ENCODE peak calls at places on chromosome 15, in seven cellular contexts. S, P, U, V, H, E and Q are unnamed samples.

GRCh38 chr15:92839696-92840095 is 60.4 kb upstream of the CHD2 start:
- DNase-seq in S (no peak), P (peak; percentile 50), U (peak; percentile 64), V (no peak), H (no peak), E (no peak), Q (no peak)

GRCh38 chr15:85149460-85150129 is 167.9 kb downstream of the PDE8A start:
- DNase-seq in S (no peak), P (no peak), U (no peak), V (no peak), H (no peak), E (no peak), Q (no peak)

GRCh38 chr15:91973481-91973880 is 120.0 kb downstream of the SLCO3A1 start:
- DNase-seq in S (no peak), P (no peak), U (no peak), V (peak; percentile 27), H (no peak), E (no peak), Q (no peak)

GRCh38 chr15:35603298-35603697 is 57.3 kb upstream of the DPH6 start:
- DNase-seq in S (peak; percentile 88), P (no peak), U (no peak), V (no peak), H (no peak), E (no peak), Q (no peak)

GRCh38 chr15:22863356-22863755 is 24.9 kb downstream of the NIPA2 start:
- DNase-seq in S (no peak), P (no peak), U (no peak), V (no peak), H (no peak), E (peak; percentile 79), Q (no peak)

GRCh38 chr15:37059051-37059450 is 41.3 kb downstream of the MEIS2 start:
- DNase-seq in S (peak; percentile 93), P (no peak), U (no peak), V (no peak), H (no peak), E (no peak), Q (no peak)

GRCh38 chr15:99385865-99386264 is 134.6 kb downstream of the LRRC28 start:
- DNase-seq in S (peak; percentile 52), P (peak; percentile 75), U (peak; percentile 86), V (no peak), H (no peak), E (peak; percentile 47), Q (peak; percentile 71)

GRCh38 chr15:43312378-43312777 is 18.0 kb downstream of the LCMT2 start:
- DNase-seq in S (no peak), P (no peak), U (no peak), V (no peak), H (no peak), E (no peak), Q (no peak)

GRCh38 chr15:45670061-45670460 is 35.2 kb downstream of the SQOR start:
- DNase-seq in S (no peak), P (no peak), U (no peak), V (no peak), H (no peak), E (no peak), Q (no peak)

GRCh38 chr15:72342385-72342784 is 22.4 kb upstream of the CELF6 start:
- DNase-seq in S (peak; percentile 27), P (peak; percentile 22), U (peak; percentile 59), V (peak; percentile 58), H (no peak), E (no peak), Q (no peak)

GRCh38 chr15:89809093-89809786 is 5.4 kb downstream of the ANPEP start:
- DNase-seq in S (peak; percentile 58), P (no peak), U (no peak), V (peak; percentile 11), H (no peak), E (no peak), Q (no peak)

GRCh38 chr15:62626903-62627302 is 415.6 kb upstream of the TPM1 start:
- DNase-seq in S (no peak), P (no peak), U (no peak), V (no peak), H (no peak), E (no peak), Q (no peak)

GRCh38 chr15:70094690-70095311 is 2.9 kb downstream of the TLE3 start:
- DNase-seq in S (no peak), P (no peak), U (no peak), V (peak; percentile 59), H (no peak), E (no peak), Q (no peak)

GRCh38 chr15:44289352-44289790 is 852 bp downstream of the GOLM2 start:
- DNase-seq in S (no peak), P (no peak), U (no peak), V (peak; percentile 11), H (peak; percentile 18), E (no peak), Q (no peak)

GRCh38 chr15:64429448-64429847 is 30.9 kb upstream of the ZNF609 start:
- DNase-seq in S (no peak), P (no peak), U (no peak), V (peak; percentile 44), H (no peak), E (no peak), Q (no peak)

GRCh38 chr15:32837935-32838334 is 120.1 kb downstream of the GREM1 start:
- DNase-seq in S (no peak), P (no peak), U (no peak), V (no peak), H (no peak), E (no peak), Q (no peak)

GRCh38 chr15:90665288-90666134 is 51.6 kb upstream of the BLM start:
- DNase-seq in S (peak; percentile 58), P (peak; percentile 64), U (peak; percentile 73), V (peak; percentile 90), H (peak; percentile 55), E (peak; percentile 66), Q (peak; percentile 68)

GRCh38 chr15:81256916-81257315 is 60.2 kb downstream of the IL16 start:
- DNase-seq in S (peak; percentile 73), P (no peak), U (no peak), V (peak; percentile 37), H (no peak), E (no peak), Q (no peak)

GRCh38 chr15:83210619-83211018 is 3.0 kb upstream of the HDGFL3 start:
- DNase-seq in S (no peak), P (no peak), U (no peak), V (no peak), H (no peak), E (no peak), Q (no peak)

GRCh38 chr15:31372635-31373091 is 46.0 kb downstream of the KLF13 start:
- DNase-seq in S (peak; percentile 74), P (no peak), U (no peak), V (peak; percentile 38), H (no peak), E (peak; percentile 71), Q (peak; percentile 67)

GRCh38 chr15:55170361-55170760 is 26.4 kb downstream of the RSL24D1 start:
- DNase-seq in S (no peak), P (no peak), U (no peak), V (no peak), H (no peak), E (no peak), Q (no peak)

GRCh38 chr15:57323806-57324589 is 52.3 kb upstream of the CGNL1 start:
- DNase-seq in S (peak; percentile 60), P (peak; percentile 84), U (peak; percentile 86), V (peak; percentile 41), H (no peak), E (peak; percentile 54), Q (no peak)

GRCh38 chr15:90064931-90065681 is 37.2 kb downstream of the IDH2 start:
- DNase-seq in S (no peak), P (no peak), U (no peak), V (peak; percentile 77), H (no peak), E (peak; percentile 74), Q (peak; percentile 45)

GRCh38 chr15:96693515-96693914 is 363.0 kb downstream of the NR2F2 start:
- DNase-seq in S (no peak), P (no peak), U (no peak), V (no peak), H (no peak), E (no peak), Q (no peak)

GRCh38 chr15:43483306-43484128 is 9.4 kb downstream of the TP53BP1 start:
- DNase-seq in S (no peak), P (no peak), U (no peak), V (peak; percentile 23), H (no peak), E (no peak), Q (no peak)

GRCh38 chr15:92306662-92307061 is 87.0 kb upstream of the ST8SIA2 start:
- DNase-seq in S (no peak), P (no peak), U (no peak), V (peak; percentile 37), H (no peak), E (no peak), Q (no peak)

GRCh38 chr15:63041402-63041977 is 1.1 kb upstream of the TPM1 start:
- DNase-seq in S (no peak), P (no peak), U (no peak), V (no peak), H (no peak), E (no peak), Q (no peak)

GRCh38 chr15:41917767-41918430 is 24.0 kb upstream of the SPTBN5 start:
- DNase-seq in S (peak; percentile 84), P (no peak), U (peak; percentile 76), V (no peak), H (no peak), E (peak; percentile 71), Q (no peak)
- TF ChIP-seq POLR2A in S (no peak), P (no peak), U (no peak), V (no peak), H (no peak), E (no peak), Q (no peak)

GRCh38 chr15:94844533-94845390 is 613.4 kb downstream of the MCTP2 start:
- DNase-seq in S (no peak), P (peak; percentile 91), U (peak; percentile 88), V (no peak), H (no peak), E (peak; percentile 67), Q (peak; percentile 57)
- H3K4me3 ChIP-seq in S (no peak overlapping the region), P (peak overlapping the region; percentile 42), U (peak overlapping the region; percentile 31), V (no peak overlapping the region), H (no peak overlapping the region), E (no peak overlapping the region), Q (peak overlapping the region; percentile 24)

DNA sequence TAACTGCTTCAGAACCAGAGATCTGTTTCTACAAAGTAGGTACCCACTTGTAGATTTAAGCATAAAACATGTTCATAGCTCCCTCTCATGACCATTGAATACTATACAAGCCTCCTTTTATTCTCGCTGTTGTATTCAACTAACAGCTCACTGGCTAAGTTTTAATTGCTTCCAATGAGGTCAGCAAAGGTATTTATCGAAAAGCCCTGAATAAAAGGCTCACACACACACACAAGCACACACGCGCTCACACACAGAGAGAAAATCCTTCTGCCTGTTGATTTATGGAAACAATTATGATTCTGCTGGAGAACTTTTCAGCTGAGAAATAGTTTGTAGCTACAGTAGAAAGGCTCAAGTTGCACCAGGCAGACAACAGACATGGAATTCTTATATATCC is at the start of gene FGF7:
- DNase-seq in S (peak; percentile 88), P (no peak), U (no peak), V (peak; percentile 14), H (no peak), E (no peak), Q (peak; percentile 45)
- TF ChIP-seq POLR2A in S (peak; percentile 62), P (peak; percentile 51), U (no peak), V (no peak), H (no peak), E (no peak), Q (no peak)

DNA sequence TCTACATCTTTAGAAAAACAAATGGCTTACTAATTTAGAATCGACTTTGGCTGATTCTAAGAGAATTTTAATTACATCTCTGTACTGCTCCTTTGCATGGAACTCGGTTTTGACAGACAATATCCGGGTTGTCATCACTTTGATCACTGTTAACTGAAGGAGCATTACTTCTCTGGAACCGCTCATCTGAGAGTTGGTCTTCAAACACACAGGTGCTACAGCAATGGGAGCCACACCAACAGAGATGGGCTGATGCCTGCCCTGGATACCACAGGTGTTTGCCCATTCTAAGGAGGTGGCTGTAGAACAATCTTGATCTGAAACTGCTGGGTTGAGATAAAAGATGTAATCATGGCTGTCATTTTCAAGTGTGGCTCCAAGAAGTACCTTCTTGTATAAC is 21.6 kb downstream of the LINS1 start:
- DNase-seq in S (no peak), P (no peak), U (no peak), V (no peak), H (no peak), E (no peak), Q (no peak)
- H3K4me3 ChIP-seq in S (no peak overlapping the region), P (no peak overlapping the region), U (no peak overlapping the region), V (no peak overlapping the region), H (no peak overlapping the region), E (no peak overlapping the region), Q (no peak overlapping the region)